ENCODE peak calls at places on chromosomes 13 and 19, in four cellular contexts. A is ascending aorta, T is astrocyte of the spinal cord, V is HCT116. Z is an unnamed sample.
A peak's percentile ranks its signal among the peaks of the same experiment; 100 is the strongest.

GRCh38 chr13:31431722-31432137 is 232.0 kb downstream of the B3GLCT start:
- DNase-seq in A (peak; percentile 76), T (peak; percentile 26), V (peak; percentile 22), Z (peak; percentile 87)

GRCh38 chr19:383922-384800 is 24.8 kb downstream of the C2CD4C start:
- DNase-seq in A (peak; percentile 51), T (no peak), V (no peak), Z (peak; percentile 77)

GRCh38 chr13:90800082-90800746 is 547.3 kb upstream of the MIR17HG start:
- DNase-seq in A (peak; percentile 71), T (no peak), V (no peak), Z (peak; percentile 36)

GRCh38 chr19:16530540-16531379 is 11.5 kb downstream of the CHERP start:
- DNase-seq in A (no peak), T (no peak), V (no peak), Z (no peak)

GRCh38 chr13:109517516-109517915 is 268.9 kb downstream of the IRS2 start:
- DNase-seq in A (no peak), T (peak; percentile 16), V (no peak), Z (no peak)

GRCh38 chr19:49684251-49684982 is 5.0 kb upstream of the ADM5 start:
- DNase-seq in A (no peak), T (no peak), V (no peak), Z (no peak)

GRCh38 chr19:19568802-19569756 is 31.0 kb downstream of the CILP2 start:
- DNase-seq in A (no peak), T (peak; percentile 30), V (no peak), Z (peak; percentile 64)

GRCh38 chr13:41700790-41701310 is 243.5 kb downstream of the RGCC start:
- DNase-seq in A (no peak), T (peak; percentile 81), V (no peak), Z (no peak)

GRCh38 chr13:49622174-49622946 is 5.9 kb upstream of the ARL11 start:
- DNase-seq in A (no peak), T (no peak), V (no peak), Z (no peak)

GRCh38 chr19:42111811-42112210 is 20.4 kb downstream of the POU2F2 start:
- DNase-seq in A (no peak), T (peak; percentile 45), V (no peak), Z (no peak)

GRCh38 chr19:7734220-7735203 is 2.6 kb upstream of the CLEC4G start:
- DNase-seq in A (no peak), T (no peak), V (no peak), Z (no peak)

GRCh38 chr13:113552786-113553540 is 31.6 kb upstream of the TFDP1 start:
- DNase-seq in A (peak; percentile 48), T (no peak), V (no peak), Z (peak; percentile 68)

GRCh38 chr13:19052180-19052579 is 129.4 kb downstream of the TUBA3C start:
- DNase-seq in A (no peak), T (no peak), V (no peak), Z (no peak)

GRCh38 chr19:30719189-30719990 is 347.2 kb downstream of the ZNF536 start:
- DNase-seq in A (no peak), T (peak; percentile 2), V (no peak), Z (peak; percentile 87)

GRCh38 chr13:51000058-51000457 is 90.5 kb downstream of the RNASEH2B start:
- DNase-seq in A (no peak), T (peak; percentile 17), V (no peak), Z (no peak)

GRCh38 chr13:98563071-98563470 is 13.8 kb downstream of the STK24 start:
- DNase-seq in A (no peak), T (no peak), V (no peak), Z (no peak)

GRCh38 chr13:108304170-108305068 is 34.9 kb downstream of the TNFSF13B start:
- DNase-seq in A (no peak), T (no peak), V (no peak), Z (no peak)

GRCh38 chr13:25468330-25469178 is 96.8 kb downstream of the ATP8A2 start:
- DNase-seq in A (no peak), T (peak; percentile 10), V (no peak), Z (no peak)

GRCh38 chr13:25463496-25463895 is 91.7 kb downstream of the ATP8A2 start:
- DNase-seq in A (no peak), T (no peak), V (no peak), Z (no peak)

GRCh38 chr13:25466880-25467279 is 95.1 kb downstream of the ATP8A2 start:
- DNase-seq in A (no peak), T (no peak), V (no peak), Z (no peak)

GRCh38 chr13:25473864-25474263 is 102.1 kb downstream of the ATP8A2 start:
- DNase-seq in A (no peak), T (no peak), V (no peak), Z (no peak)

DNA sequence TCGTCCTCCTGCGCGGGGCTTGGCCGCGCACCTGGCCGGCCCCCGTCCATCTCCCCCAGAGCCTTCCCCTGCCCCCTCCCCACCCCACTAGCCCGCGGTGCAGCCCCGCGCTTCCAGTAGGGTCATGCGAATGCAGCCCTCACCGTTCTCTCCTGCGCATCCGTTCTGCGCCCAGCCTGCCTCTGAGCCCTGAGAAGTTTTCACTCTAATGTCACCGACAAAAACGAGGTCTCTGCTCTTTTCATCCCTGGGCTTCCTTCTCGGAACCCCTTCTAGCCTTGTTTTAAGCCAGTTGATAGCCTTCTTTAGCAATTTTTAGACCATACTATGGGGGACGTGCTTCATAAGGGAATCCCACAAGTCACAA is 97.4 kb downstream of the ATP8A2 start:
- DNase-seq in A (no peak), T (no peak), V (no peak), Z (no peak)
- H3K4me3 ChIP-seq in A (no peak overlapping the region), T (no peak overlapping the region), V (no peak overlapping the region), Z (no peak overlapping the region)

DNA sequence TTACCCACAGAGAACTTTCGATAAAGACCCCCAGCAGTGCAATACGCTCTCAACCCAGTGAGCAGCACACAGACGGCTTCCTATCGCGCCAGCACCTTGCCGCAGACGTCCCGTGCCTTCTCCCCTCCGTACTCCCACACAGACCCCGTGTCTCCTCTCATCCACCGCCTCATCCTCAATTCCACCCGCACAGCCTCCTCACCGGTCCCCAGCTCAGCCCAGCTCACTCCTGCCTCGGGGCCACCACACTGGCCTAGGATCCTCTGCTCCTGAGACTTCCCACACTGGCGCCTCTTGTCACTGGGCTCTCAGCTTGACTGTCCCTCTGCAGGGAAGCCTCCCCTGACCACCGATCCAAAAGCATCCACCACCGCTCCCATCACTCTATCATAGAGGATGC is 9.0 kb downstream of the MLLT1 start:
- DNase-seq in A (no peak), T (no peak), V (no peak), Z (no peak)
- H3K4me3 ChIP-seq in A (peak overlapping the region; percentile 59), T (no peak overlapping the region), V (no peak overlapping the region), Z (no peak overlapping the region)

DNA sequence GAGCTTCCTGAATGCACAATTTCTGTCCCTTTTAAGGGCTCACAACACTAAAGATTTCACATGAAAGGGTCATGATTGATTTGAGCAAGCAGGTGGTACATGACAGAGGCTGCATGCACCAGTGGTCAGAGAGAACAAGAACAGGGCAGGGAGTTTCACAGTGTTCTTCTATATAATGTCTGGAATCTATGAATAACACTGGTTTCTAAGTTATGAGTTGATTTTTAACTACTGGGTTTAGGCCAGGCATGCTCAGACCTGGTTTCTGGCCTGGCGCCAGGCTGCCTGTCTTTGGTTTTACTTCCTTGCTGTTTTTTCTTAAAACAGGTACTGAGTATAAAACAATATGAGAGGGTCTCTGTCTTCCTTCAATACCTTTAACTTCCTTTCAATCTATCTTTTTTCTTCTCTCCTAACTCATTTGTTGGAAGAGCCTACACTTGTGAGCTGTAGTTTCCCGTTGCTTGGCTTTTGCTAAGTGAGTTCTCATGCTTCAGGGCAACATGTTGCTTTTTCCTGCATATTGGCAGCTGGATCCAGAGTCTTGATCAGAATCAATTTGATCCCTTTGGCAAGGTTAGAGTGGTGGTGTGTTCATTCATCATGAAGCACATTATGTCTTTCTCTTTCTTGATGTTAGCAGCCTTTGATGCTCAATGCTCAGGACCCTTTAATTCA is 38.5 kb upstream of the FGF14 start:
- DNase-seq in A (no peak), T (no peak), V (no peak), Z (no peak)
- H3K4me3 ChIP-seq in A (no peak overlapping the region), T (no peak overlapping the region), V (no peak overlapping the region), Z (no peak overlapping the region)

DNA sequence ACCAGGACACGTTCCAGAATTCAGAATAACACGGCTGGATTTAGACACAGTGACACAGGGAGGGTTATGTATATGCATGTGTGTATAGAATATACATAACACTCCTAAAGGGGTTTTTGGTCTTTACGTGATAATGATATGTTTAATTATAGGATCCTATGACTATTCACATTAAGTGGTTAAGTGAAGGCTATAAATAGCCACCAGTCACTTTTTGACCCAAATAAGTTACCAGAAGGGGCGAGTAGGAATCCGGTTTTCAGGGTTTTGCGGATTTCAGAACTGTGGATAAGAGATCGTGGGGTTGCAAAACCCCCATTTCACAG is 6.9 kb downstream of the ANGPTL6 start:
- DNase-seq in A (no peak), T (no peak), V (no peak), Z (no peak)
- H3K4me3 ChIP-seq in A (peak overlapping the region; percentile 44), T (no peak overlapping the region), V (no peak overlapping the region), Z (no peak overlapping the region)

DNA sequence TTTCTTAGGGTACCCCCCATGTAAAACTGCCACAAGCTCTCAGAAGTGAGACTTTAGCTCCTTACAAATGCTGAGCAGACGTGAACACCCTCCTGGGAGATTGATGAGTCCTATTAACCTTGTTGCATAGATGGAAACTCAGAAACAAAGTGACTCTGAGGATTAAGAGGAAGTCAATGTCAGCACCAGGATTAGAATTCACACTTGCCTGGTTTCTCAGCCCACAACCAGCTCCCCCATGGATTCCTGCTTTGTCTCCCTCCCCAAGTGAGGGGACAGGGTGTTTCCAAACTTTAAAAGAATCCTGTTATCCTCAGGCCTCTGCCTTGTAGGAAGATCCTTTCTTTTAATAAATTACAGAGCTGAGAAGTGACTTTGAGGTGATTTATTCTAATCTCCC is 324.4 kb downstream of the NDFIP2 start:
- DNase-seq in A (no peak), T (no peak), V (no peak), Z (no peak)
- H3K4me3 ChIP-seq in A (no peak overlapping the region), T (no peak overlapping the region), V (no peak overlapping the region), Z (no peak overlapping the region)